ENCODE peak calls at places on chromosomes 6 and 20, in four cellular contexts. One of them, this sample, is unnamed.

GRCh38 chr6:43095939-43096338 is 19.8 kb downstream of the PTK7 start:
- DNase-seq in K562: no peak
- DNase-seq in WTC11: no peak
- DNase-seq in H1: no peak
- DNase-seq in this sample: no peak

GRCh38 chr6:131470549-131470948 is 102.5 kb upstream of the ARG1 start:
- DNase-seq in K562: no peak
- DNase-seq in WTC11: no peak
- DNase-seq in H1: no peak
- DNase-seq in this sample: no peak

GRCh38 chr6:26026833-26027490 is 60.3 kb upstream of the HFE start:
- DNase-seq in K562: peak
- DNase-seq in WTC11: peak
- DNase-seq in H1: peak
- DNase-seq in this sample: peak

GRCh38 chr6:35435075-35435837 is 16.9 kb upstream of the FANCE start:
- DNase-seq in K562: no peak
- DNase-seq in WTC11: no peak
- DNase-seq in H1: no peak
- DNase-seq in this sample: no peak

GRCh38 chr20:36491901-36492617 is 49.3 kb upstream of the MYL9 start:
- DNase-seq in K562: no peak
- DNase-seq in WTC11: no peak
- DNase-seq in H1: no peak
- DNase-seq in this sample: no peak

GRCh38 chr6:153790881-153791473 is 248.1 kb upstream of the OPRM1 start:
- DNase-seq in K562: no peak
- DNase-seq in WTC11: peak
- DNase-seq in H1: no peak
- DNase-seq in this sample: peak

GRCh38 chr6:28118217-28118616 is 6.2 kb upstream of the ZSCAN16 start:
- DNase-seq in K562: no peak
- DNase-seq in WTC11: no peak
- DNase-seq in H1: no peak
- DNase-seq in this sample: no peak

GRCh38 chr6:142675925-142676324 is 269.1 kb downstream of the HIVEP2 start:
- DNase-seq in K562: no peak
- DNase-seq in WTC11: no peak
- DNase-seq in H1: no peak
- DNase-seq in this sample: no peak

GRCh38 chr20:49612127-49612738 is 44.3 kb upstream of the PTGIS start:
- DNase-seq in K562: no peak
- DNase-seq in WTC11: no peak
- DNase-seq in H1: no peak
- DNase-seq in this sample: no peak

GRCh38 chr6:80531676-80532619 is 425.5 kb downstream of the BCKDHB start:
- DNase-seq in K562: no peak
- DNase-seq in WTC11: no peak
- DNase-seq in H1: no peak
- DNase-seq in this sample: no peak

GRCh38 chr6:87115402-87116135 is 20.7 kb upstream of the CGA start:
- DNase-seq in K562: no peak
- DNase-seq in WTC11: no peak
- DNase-seq in H1: no peak
- DNase-seq in this sample: peak

GRCh38 chr6:1618305-1619105 is 8.8 kb downstream of the FOXC1 start:
- DNase-seq in K562: no peak
- DNase-seq in WTC11: no peak
- DNase-seq in H1: no peak
- DNase-seq in this sample: no peak

GRCh38 chr6:56851104-56851503 is 103.8 kb upstream of the BEND6 start:
- DNase-seq in K562: no peak
- DNase-seq in WTC11: peak
- DNase-seq in H1: no peak
- DNase-seq in this sample: peak

GRCh38 chr6:127343753-127344659 is 597 bp upstream of the ECHDC1 start:
- DNase-seq in K562: no peak
- DNase-seq in WTC11: no peak
- DNase-seq in H1: no peak
- DNase-seq in this sample: peak

GRCh38 chr6:65545920-65546319 is 161.1 kb downstream of the EYS start:
- DNase-seq in K562: no peak
- DNase-seq in WTC11: no peak
- DNase-seq in H1: no peak
- DNase-seq in this sample: no peak

GRCh38 chr20:43744121-43744520 is 17.3 kb upstream of the GTSF1L start:
- DNase-seq in K562: no peak
- DNase-seq in WTC11: no peak
- DNase-seq in H1: no peak
- DNase-seq in this sample: no peak

GRCh38 chr6:73233048-73233447 is 7.8 kb upstream of the KHDC1L start:
- DNase-seq in K562: no peak
- DNase-seq in WTC11: no peak
- DNase-seq in H1: no peak
- DNase-seq in this sample: no peak

GRCh38 chr6:140040391-140040790 is 665.9 kb upstream of the CITED2 start:
- DNase-seq in K562: no peak
- DNase-seq in WTC11: no peak
- DNase-seq in H1: no peak
- DNase-seq in this sample: no peak

GRCh38 chr20:25470045-25470444 is 62.6 kb downstream of the GINS1 start:
- DNase-seq in K562: peak
- DNase-seq in WTC11: peak
- DNase-seq in H1: peak
- DNase-seq in this sample: peak

GRCh38 chr6:31617010-31617409 is 2.0 kb downstream of the AIF1 start:
- DNase-seq in K562: no peak
- DNase-seq in WTC11: no peak
- DNase-seq in H1: no peak
- DNase-seq in this sample: no peak

GRCh38 chr6:170114187-170114945 is 176.5 kb downstream of the DLL1 start:
- DNase-seq in K562: no peak
- DNase-seq in WTC11: peak
- DNase-seq in H1: peak
- DNase-seq in this sample: peak

GRCh38 chr6:21377356-21377755 is 216.2 kb upstream of the SOX4 start:
- DNase-seq in K562: no peak
- DNase-seq in WTC11: no peak
- DNase-seq in H1: no peak
- DNase-seq in this sample: no peak

GRCh38 chr20:13995086-13995665 is at the start of gene MACROD2:
- DNase-seq in K562: peak
- DNase-seq in WTC11: peak
- DNase-seq in H1: peak
- DNase-seq in this sample: peak

GRCh38 chr6:73823046-73823735 is 127.2 kb downstream of the CD109 start:
- DNase-seq in K562: no peak
- DNase-seq in WTC11: no peak
- DNase-seq in H1: no peak
- DNase-seq in this sample: no peak

GRCh38 chr6:119349341-119350201 is at the start of gene MAN1A1:
- DNase-seq in K562: peak
- DNase-seq in WTC11: peak
- DNase-seq in H1: peak
- DNase-seq in this sample: peak

GRCh38 chr6:119351005-119351394 is 1.4 kb upstream of the MAN1A1 start:
- DNase-seq in K562: no peak
- DNase-seq in WTC11: no peak
- DNase-seq in H1: no peak
- DNase-seq in this sample: peak

GRCh38 chr6:119348308-119349040 is 1.1 kb downstream of the MAN1A1 start:
- DNase-seq in K562: peak
- DNase-seq in WTC11: peak
- DNase-seq in H1: peak
- DNase-seq in this sample: peak

GRCh38 chr6:119349041-119349340 is 570 bp downstream of the MAN1A1 start:
- DNase-seq in K562: no peak
- DNase-seq in WTC11: peak
- DNase-seq in H1: peak
- DNase-seq in this sample: peak

DNA sequence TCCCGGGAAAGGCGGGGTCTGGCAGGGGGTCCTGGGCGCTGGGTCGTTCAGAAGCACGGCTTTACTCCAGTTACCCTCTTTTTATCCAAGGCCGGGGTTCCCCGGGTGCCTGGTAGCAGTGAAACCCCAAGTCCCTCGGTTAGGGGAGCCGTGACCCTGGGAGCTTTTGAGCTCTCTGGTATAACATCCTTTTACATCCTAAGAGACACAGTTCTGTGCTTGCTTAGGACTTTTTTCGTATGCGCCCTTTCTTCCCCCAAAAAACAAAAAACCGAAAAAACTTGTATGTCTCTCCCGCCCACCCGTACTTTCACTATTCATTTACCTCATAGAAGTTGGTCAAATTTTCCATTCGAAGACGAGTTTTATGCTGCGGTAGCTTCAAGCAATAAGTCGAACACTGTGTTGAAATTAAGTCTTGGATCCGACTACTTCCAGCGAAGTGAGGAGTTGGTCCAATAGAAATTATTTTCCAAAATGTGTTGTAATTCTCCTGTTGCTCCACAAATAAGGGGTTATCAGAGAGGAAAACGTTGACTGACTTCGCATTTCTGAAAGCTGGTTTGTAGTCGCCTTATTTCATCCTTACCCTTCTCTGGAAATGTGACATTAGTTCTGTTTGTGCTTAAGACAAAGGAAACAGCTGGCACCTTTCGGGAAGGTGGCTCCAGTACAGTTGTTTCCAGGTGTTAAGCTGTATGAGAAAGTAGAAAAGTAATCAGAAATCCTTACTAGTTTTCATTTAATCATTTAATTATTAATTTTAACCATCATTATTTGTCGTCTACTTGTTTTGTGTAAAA is 842 bp upstream of the MAN1A1 start:
- DNase-seq in K562: no peak
- DNase-seq in WTC11: no peak
- DNase-seq in H1: no peak
- DNase-seq in this sample: peak
- TF ChIP-seq TEAD4 in K562: no peak
- TF ChIP-seq TEAD4 in WTC11: no peak
- TF ChIP-seq TEAD4 in H1: no peak
- TF ChIP-seq TEAD4 in this sample: no peak

GRCh38 chr6:128371113-128371512 is 149.3 kb downstream of the PTPRK start:
- DNase-seq in K562: no peak
- DNase-seq in WTC11: no peak
- DNase-seq in H1: no peak
- DNase-seq in this sample: no peak

GRCh38 chr6:128365520-128366160 is 154.8 kb downstream of the PTPRK start:
- DNase-seq in K562: no peak
- DNase-seq in WTC11: no peak
- DNase-seq in H1: no peak
- DNase-seq in this sample: no peak

GRCh38 chr6:128368213-128369000 is 152.0 kb downstream of the PTPRK start:
- DNase-seq in K562: no peak
- DNase-seq in WTC11: no peak
- DNase-seq in H1: no peak
- DNase-seq in this sample: no peak

GRCh38 chr6:128367437-128367836 is 153.0 kb downstream of the PTPRK start:
- DNase-seq in K562: no peak
- DNase-seq in WTC11: no peak
- DNase-seq in H1: no peak
- DNase-seq in this sample: no peak

DNA sequence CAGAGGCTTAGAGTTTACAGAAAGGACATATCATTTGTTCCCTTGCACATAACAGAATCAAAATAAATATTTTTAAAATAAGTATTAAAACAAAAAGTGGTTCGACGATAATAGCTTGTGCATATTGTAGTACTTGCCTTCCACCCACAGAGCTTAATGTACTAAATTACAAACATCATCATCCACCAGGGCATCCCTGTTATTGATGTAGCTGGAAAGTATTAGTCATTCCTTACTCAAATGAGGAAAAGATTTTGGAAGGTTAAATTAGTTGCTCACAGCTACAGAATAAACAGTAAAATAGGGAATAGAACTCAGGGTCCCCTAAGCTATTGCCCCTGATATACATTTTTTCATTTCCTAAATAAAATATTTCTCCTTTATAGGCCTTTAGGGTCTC is 150.3 kb downstream of the PTPRK start:
- DNase-seq in K562: no peak
- DNase-seq in WTC11: no peak
- DNase-seq in H1: no peak
- DNase-seq in this sample: no peak
- TF ChIP-seq TEAD4 in K562: no peak
- TF ChIP-seq TEAD4 in WTC11: no peak
- TF ChIP-seq TEAD4 in H1: no peak
- TF ChIP-seq TEAD4 in this sample: no peak

GRCh38 chr20:57974863-57975262 is 253.6 kb downstream of the ANKRD60 start:
- DNase-seq in K562: no peak
- DNase-seq in WTC11: no peak
- DNase-seq in H1: no peak
- DNase-seq in this sample: no peak

GRCh38 chr20:57977141-57977540 is 251.3 kb downstream of the ANKRD60 start:
- DNase-seq in K562: no peak
- DNase-seq in WTC11: no peak
- DNase-seq in H1: no peak
- DNase-seq in this sample: no peak

GRCh38 chr20:57968111-57968510 is 258.3 kb upstream of the PMEPA1 start:
- DNase-seq in K562: no peak
- DNase-seq in WTC11: no peak
- DNase-seq in H1: no peak
- DNase-seq in this sample: no peak

GRCh38 chr20:57977588-57977987 is 250.9 kb downstream of the ANKRD60 start:
- DNase-seq in K562: no peak
- DNase-seq in WTC11: no peak
- DNase-seq in H1: no peak
- DNase-seq in this sample: no peak

DNA sequence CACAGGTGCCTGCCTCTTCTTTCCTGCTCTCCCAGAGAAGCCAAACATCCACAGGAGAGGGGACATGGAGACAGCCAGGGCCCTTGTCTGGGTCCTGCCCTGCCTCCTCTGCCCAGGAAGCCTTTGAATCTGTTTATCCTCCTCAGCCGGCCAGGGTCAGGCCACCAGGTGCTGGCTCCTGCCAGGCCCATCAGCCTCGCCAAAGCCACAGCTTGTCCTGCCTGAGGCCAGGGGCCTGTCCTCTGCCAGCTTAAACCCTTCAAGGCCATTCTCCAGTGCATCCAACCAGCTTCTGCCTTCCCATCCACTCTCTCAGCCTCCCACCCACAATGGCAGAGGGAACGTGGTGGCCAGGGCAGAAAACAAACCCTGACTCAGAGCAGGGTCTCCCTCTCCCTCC is 254.6 kb downstream of the ANKRD60 start:
- DNase-seq in K562: no peak
- DNase-seq in WTC11: no peak
- DNase-seq in H1: no peak
- DNase-seq in this sample: no peak
- TF ChIP-seq TEAD4 in K562: no peak
- TF ChIP-seq TEAD4 in WTC11: no peak
- TF ChIP-seq TEAD4 in H1: no peak
- TF ChIP-seq TEAD4 in this sample: no peak

DNA sequence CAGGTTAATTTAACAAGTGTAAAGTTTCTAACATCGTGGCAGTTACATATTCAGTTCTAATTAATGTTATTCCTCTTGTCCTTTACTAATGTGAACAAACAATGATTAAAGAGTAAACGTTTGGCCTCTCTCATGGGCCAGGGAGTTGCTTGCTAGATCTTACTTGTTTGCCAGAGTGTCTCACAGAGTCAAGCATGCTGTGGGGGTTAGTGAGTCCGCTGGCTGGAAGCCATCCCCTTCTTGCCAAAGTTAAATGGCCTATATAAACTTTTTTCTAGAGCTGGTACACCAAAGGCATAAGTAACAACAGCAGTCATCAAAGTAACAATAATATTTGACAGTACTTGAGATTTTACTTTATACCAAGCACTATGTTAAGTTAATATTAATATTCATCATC is 224.4 kb downstream of the RFPL4B start:
- DNase-seq in K562: no peak
- DNase-seq in WTC11: no peak
- DNase-seq in H1: no peak
- DNase-seq in this sample: no peak
- TF ChIP-seq TEAD4 in K562: no peak
- TF ChIP-seq TEAD4 in WTC11: no peak
- TF ChIP-seq TEAD4 in H1: no peak
- TF ChIP-seq TEAD4 in this sample: no peak

This sample was measured in SK-N-SH.